ENCODE peak calls at places on chromosomes 1 and 21, in seven cellular contexts. R is GM12892, X is K562, F is HepG2, K is SK-N-SH, L is GM12878, Q is H1. T is an unnamed sample.

GRCh38 chr1:226987623-226988336 is 47.7 kb downstream of the COQ8A start:
- DNase-seq in K (no peak), L (no peak), R (no peak), Q (no peak), X (no peak), F (no peak), T (no peak)

GRCh38 chr1:36349241-36349671 is 25.8 kb upstream of the EVA1B start:
- DNase-seq in X (no peak), R (peak), K (no peak), F (peak), Q (no peak), L (peak), T (peak)

GRCh38 chr1:190633488-190633887 is 155.8 kb upstream of the BRINP3 start:
- DNase-seq in Q (no peak), X (no peak), K (no peak), R (no peak), F (no peak), L (no peak), T (no peak)

GRCh38 chr1:111424281-111424680 is 3.3 kb downstream of the OVGP1 start:
- DNase-seq in R (no peak), K (no peak), L (no peak), F (no peak), Q (no peak), X (no peak), T (no peak)

GRCh38 chr1:235835226-235835625 is 31.5 kb downstream of the LYST start:
- DNase-seq in K (no peak), Q (no peak), X (no peak), L (no peak), R (no peak), F (no peak), T (no peak)

GRCh38 chr1:234862944-234863515 is 253.1 kb upstream of the IRF2BP2 start:
- DNase-seq in F (peak), R (no peak), X (no peak), Q (no peak), L (no peak), K (no peak), T (no peak)

GRCh38 chr21:45330075-45330781 is 42.5 kb upstream of the POFUT2 start:
- DNase-seq in K (no peak), L (no peak), X (no peak), Q (no peak), F (peak), R (no peak), T (no peak)

GRCh38 chr1:177983824-177984528 is 14.1 kb upstream of the SEC16B start:
- DNase-seq in Q (peak), X (peak), K (peak), R (no peak), F (peak), L (no peak), T (no peak)

GRCh38 chr21:44735821-44736220 is 24.4 kb upstream of the TSPEAR start:
- DNase-seq in F (no peak), X (no peak), L (no peak), Q (peak), R (no peak), K (no peak), T (no peak)

GRCh38 chr1:154186177-154186576 is 5.7 kb downstream of the TPM3 start:
- DNase-seq in K (peak), X (peak), F (peak), Q (peak), R (peak), L (no peak), T (peak)

GRCh38 chr1:64845831-64846425 is 101.1 kb downstream of the RAVER2 start:
- DNase-seq in R (no peak), X (no peak), F (no peak), L (no peak), Q (no peak), K (no peak), T (no peak)

GRCh38 chr1:185442065-185442464 is 125.0 kb upstream of the IVNS1ABP start:
- DNase-seq in K (no peak), F (no peak), R (no peak), X (peak), L (no peak), Q (no peak), T (no peak)

DNA sequence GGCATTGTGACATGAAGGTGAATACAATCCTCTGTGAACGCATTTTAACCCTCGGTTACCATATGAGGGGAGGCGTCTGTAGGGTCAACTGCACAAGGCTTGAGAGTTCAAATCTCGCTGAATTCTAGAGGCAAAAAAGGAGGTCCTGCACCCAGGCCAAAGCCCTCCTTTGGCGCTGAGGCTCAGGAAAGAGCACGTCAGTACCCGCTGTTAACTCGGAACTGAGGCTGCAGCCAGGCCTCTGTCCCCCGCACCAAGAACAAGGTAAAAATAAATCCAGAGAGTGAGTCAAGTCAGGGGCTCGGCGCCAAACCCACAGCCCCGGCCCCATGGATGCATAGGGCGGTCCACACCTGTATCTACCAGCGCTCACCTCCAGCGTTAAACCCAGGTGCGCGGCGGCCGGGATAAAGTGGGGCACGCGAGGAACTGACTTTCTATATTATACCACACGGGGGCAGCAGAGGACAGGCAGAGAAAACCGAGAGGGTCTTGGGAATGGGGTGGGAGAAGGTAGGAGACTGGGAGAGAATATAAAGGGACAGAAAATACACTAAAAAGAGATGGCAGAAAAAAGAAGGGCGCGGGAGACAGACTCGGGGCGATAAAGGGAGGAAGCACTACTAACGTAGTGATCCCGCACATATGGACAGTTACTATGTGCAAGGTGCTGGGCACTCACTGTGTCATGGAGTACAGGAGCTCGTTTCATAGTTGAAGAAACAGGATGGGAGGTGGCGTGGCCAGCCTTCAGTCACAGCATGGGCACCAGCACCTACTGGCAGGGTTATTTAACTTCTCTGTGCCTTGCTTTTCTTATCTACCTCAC is 54.9 kb downstream of the DMRTA2 start:
- DNase-seq in F (peak), K (peak), Q (peak), R (peak), X (peak), L (no peak), T (peak)
- TF ChIP-seq TAF1 in F (no peak), K (no peak), Q (no peak), R (no peak), X (no peak), L (no peak), T (no peak)

GRCh38 chr1:72362538-72362937 is 80.2 kb upstream of the NEGR1 start:
- DNase-seq in X (no peak), R (no peak), F (no peak), K (no peak), Q (no peak), L (no peak), T (no peak)
- TF ChIP-seq POLR2AphosphoS5 in X (no peak), R (no peak), F (no peak), K (no peak), Q (no peak), L (no peak), T (no peak)

DNA sequence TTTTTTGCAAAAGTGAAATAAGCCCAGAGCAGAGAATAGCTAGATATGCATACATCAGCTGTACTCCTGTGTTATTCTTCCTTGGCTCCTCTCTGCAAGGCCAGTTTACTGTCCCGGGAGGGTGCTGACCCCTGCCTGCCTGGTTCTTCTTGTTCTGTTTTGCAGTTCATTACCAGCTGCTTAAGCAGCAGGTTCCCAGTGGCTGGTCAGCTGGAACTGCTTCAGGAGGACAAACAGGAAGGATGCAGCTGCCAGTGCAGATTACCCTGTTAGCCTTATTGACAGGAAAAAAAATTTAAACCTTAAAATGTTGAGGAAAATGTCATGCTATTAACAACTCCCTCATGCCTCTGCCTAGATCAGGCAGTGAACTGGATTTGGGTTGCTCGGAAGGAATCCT is 16.0 kb upstream of the LRIG2 start:
- DNase-seq in F (no peak), X (no peak), Q (no peak), L (no peak), R (no peak), K (peak), T (no peak)
- TF ChIP-seq TAF1 in F (no peak), X (no peak), Q (no peak), L (no peak), R (no peak), K (no peak), T (no peak)

GRCh38 chr1:229623838-229624237 is 2.1 kb downstream of the TAF5L start:
- DNase-seq in X (no peak), K (no peak), F (no peak), Q (no peak), L (no peak), R (no peak), T (no peak)

GRCh38 chr1:229624906-229625871 is 733 bp downstream of the TAF5L start:
- DNase-seq in Q (peak), R (peak), F (peak), X (peak), K (peak), L (no peak), T (peak)

GRCh38 chr1:229624521-229624905 is 1.4 kb downstream of the TAF5L start:
- DNase-seq in X (no peak), L (no peak), Q (no peak), F (no peak), R (no peak), K (no peak), T (no peak)

GRCh38 chr1:229627003-229627402 is 956 bp downstream of the URB2 start:
- DNase-seq in Q (no peak), K (no peak), R (no peak), F (no peak), L (no peak), X (no peak), T (no peak)

GRCh38 chr1:229625893-229626831 is at the start of the genes TAF5L and URB2:
- DNase-seq in F (peak), R (peak), X (peak), Q (peak), L (peak), K (peak), T (peak)
- TF ChIP-seq POLR2AphosphoS5 in F (no peak), R (peak), X (peak), Q (peak), L (peak), K (no peak), T (no peak)

GRCh38 chr1:12597792-12598191 is 20.2 kb downstream of the DHRS3 start:
- DNase-seq in Q (no peak), F (no peak), K (no peak), X (no peak), R (no peak), L (no peak), T (no peak)
- TF ChIP-seq TAF1 in Q (no peak), F (no peak), K (no peak), X (no peak), R (no peak), L (no peak), T (no peak)

GRCh38 chr1:45246760-45247159 is 40.4 kb upstream of the ZSWIM5 start:
- DNase-seq in X (no peak), L (no peak), F (peak), Q (no peak), K (no peak), R (no peak), T (no peak)
- TF ChIP-seq POLR2AphosphoS5 in X (no peak), L (no peak), F (no peak), Q (no peak), K (no peak), R (no peak), T (no peak)

DNA sequence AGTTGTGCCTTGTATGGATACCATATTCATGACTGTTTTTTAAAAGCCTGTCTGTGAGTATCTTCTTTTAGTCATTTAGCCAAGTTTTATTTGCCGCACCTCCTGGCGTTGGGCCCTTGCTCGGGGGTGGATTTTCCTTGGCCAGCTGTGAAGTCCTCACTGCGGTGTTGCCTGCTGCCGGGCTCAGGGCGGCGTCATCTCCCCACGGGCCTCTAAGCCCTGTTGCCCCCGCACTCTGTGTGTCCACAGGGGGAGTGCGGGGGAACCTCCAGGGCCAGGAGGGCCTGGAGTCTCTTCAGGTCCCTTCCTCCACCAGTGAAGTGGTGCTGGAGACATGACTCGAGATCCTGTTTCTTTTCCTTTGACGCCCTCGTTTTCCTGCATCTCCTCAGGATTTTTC is 65.8 kb upstream of the DIP2A start:
- DNase-seq in Q (no peak), K (no peak), F (no peak), L (no peak), X (no peak), R (no peak), T (no peak)
- TF ChIP-seq TAF1 in Q (no peak), K (no peak), F (no peak), L (no peak), X (no peak), R (no peak), T (no peak)

DNA sequence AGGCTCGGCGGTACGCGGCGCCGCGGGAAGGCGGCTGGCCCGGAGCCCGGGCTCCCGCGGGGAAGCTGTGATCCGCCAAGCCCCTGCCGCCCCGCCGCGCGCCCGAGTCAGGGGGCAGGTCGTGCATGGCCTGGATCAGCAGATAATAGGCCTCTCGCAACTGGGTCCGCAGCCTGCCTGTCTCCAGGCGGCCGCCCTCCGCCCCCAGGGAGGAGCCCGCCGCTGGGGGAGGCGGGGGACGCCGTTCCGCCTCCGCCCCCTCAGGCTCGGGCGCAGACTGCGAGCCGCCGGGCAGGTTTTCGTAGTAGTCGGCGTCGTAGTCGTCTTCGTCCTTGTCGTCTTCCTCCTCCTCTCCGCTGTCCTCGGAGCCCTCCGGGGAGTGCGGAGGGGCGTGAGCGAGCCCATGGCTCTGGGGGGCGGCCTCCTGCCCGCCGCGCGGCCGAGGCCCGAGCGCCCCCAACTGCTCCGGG is at the start of gene SYDE2:
- DNase-seq in L (no peak), R (peak), F (peak), X (peak), K (peak), Q (peak), T (peak)
- TF ChIP-seq POLR2AphosphoS5 in L (no peak), R (peak), F (peak), X (peak), K (no peak), Q (peak), T (peak)

GRCh38 chr1:183470147-183470960 is 1.9 kb upstream of the SMG7 start:
- DNase-seq in F (peak), R (peak), X (peak), L (peak), Q (peak), K (peak), T (peak)

GRCh38 chr1:183470961-183471747 is 1.1 kb upstream of the SMG7 start:
- DNase-seq in X (peak), K (peak), Q (peak), F (peak), R (peak), L (peak), T (peak)

GRCh38 chr1:183471748-183472487 is 381 bp upstream of the SMG7 start:
- DNase-seq in R (peak), X (peak), Q (peak), K (peak), L (peak), F (peak), T (peak)

GRCh38 chr1:183473286-183473536 is 912 bp downstream of the SMG7 start:
- DNase-seq in R (no peak), F (no peak), K (no peak), L (no peak), Q (no peak), X (no peak), T (no peak)

GRCh38 chr1:183472488-183473285 is at the start of gene SMG7:
- DNase-seq in Q (no peak), K (no peak), F (no peak), R (peak), X (peak), L (no peak), T (peak)
- TF ChIP-seq TAF1 in Q (no peak), K (peak), F (peak), R (no peak), X (peak), L (peak), T (peak)